ENCODE peak calls at places on chromosomes 3 and 15, in seven cellular contexts. One of them, this sample, is unnamed.

GRCh38 chr3:13110678-13111116 is 37.5 kb upstream of the IQSEC1 start:
- DNase-seq in choroid plexus epithelial cell: no peak
- DNase-seq in fibroblast of mammary gland: no peak
- DNase-seq in neural crest cell: no peak
- DNase-seq in fibroblast of lung: no peak
- DNase-seq in pancreas: no peak
- DNase-seq in AG09309: no peak
- DNase-seq in this sample: no peak

GRCh38 chr3:74692-75243 is 121.8 kb upstream of the CHL1 start:
- DNase-seq in AG09309: no peak
- DNase-seq in choroid plexus epithelial cell: no peak
- DNase-seq in pancreas: no peak
- DNase-seq in neural crest cell: no peak
- DNase-seq in fibroblast of mammary gland: peak; percentile 20
- DNase-seq in fibroblast of lung: no peak
- DNase-seq in this sample: no peak

GRCh38 chr3:103991461-103992115 is 1375.1 kb upstream of the ALCAM start:
- DNase-seq in neural crest cell: no peak
- DNase-seq in AG09309: no peak
- DNase-seq in fibroblast of mammary gland: peak; percentile 3
- DNase-seq in fibroblast of lung: peak; percentile 11
- DNase-seq in pancreas: no peak
- DNase-seq in choroid plexus epithelial cell: peak; percentile 70
- DNase-seq in this sample: no peak

GRCh38 chr15:67914537-67915373 is 74.9 kb upstream of the RNU6-1 start:
- DNase-seq in neural crest cell: peak; percentile 40
- DNase-seq in fibroblast of mammary gland: no peak
- DNase-seq in AG09309: no peak
- DNase-seq in fibroblast of lung: peak; percentile 34
- DNase-seq in pancreas: peak; percentile 34
- DNase-seq in choroid plexus epithelial cell: peak; percentile 85
- DNase-seq in this sample: no peak

GRCh38 chr3:177995733-177996085 is 540.5 kb upstream of the KCNMB2 start:
- DNase-seq in choroid plexus epithelial cell: no peak
- DNase-seq in neural crest cell: no peak
- DNase-seq in pancreas: no peak
- DNase-seq in fibroblast of mammary gland: no peak
- DNase-seq in fibroblast of lung: no peak
- DNase-seq in AG09309: no peak
- DNase-seq in this sample: no peak

GRCh38 chr15:89749951-89750559 is 994 bp downstream of the MESP1 start:
- DNase-seq in neural crest cell: no peak
- DNase-seq in pancreas: no peak
- DNase-seq in fibroblast of lung: no peak
- DNase-seq in choroid plexus epithelial cell: no peak
- DNase-seq in AG09309: no peak
- DNase-seq in fibroblast of mammary gland: no peak
- DNase-seq in this sample: no peak

GRCh38 chr3:61736506-61736905 is 175.1 kb downstream of the PTPRG start:
- DNase-seq in choroid plexus epithelial cell: no peak
- DNase-seq in fibroblast of lung: peak; percentile 22
- DNase-seq in neural crest cell: no peak
- DNase-seq in AG09309: no peak
- DNase-seq in fibroblast of mammary gland: peak; percentile 15
- DNase-seq in pancreas: no peak
- DNase-seq in this sample: no peak

GRCh38 chr15:90191795-90192494 is 9.2 kb upstream of the SEMA4B start:
- DNase-seq in fibroblast of mammary gland: no peak
- DNase-seq in fibroblast of lung: peak; percentile 29
- DNase-seq in AG09309: no peak
- DNase-seq in pancreas: peak; percentile 98
- DNase-seq in choroid plexus epithelial cell: peak; percentile 64
- DNase-seq in neural crest cell: no peak
- DNase-seq in this sample: no peak

GRCh38 chr3:50600141-50600753 is 11.3 kb downstream of the CISH start:
- DNase-seq in neural crest cell: no peak
- DNase-seq in AG09309: no peak
- DNase-seq in pancreas: peak; percentile 57
- DNase-seq in fibroblast of mammary gland: no peak
- DNase-seq in fibroblast of lung: no peak
- DNase-seq in choroid plexus epithelial cell: no peak
- DNase-seq in this sample: no peak

GRCh38 chr3:172065967-172066762 is 26.8 kb downstream of the FNDC3B start:
- DNase-seq in neural crest cell: no peak
- DNase-seq in fibroblast of lung: peak; percentile 75
- DNase-seq in pancreas: peak; percentile 34
- DNase-seq in fibroblast of mammary gland: peak; percentile 81
- DNase-seq in AG09309: no peak
- DNase-seq in choroid plexus epithelial cell: peak; percentile 76
- DNase-seq in this sample: no peak

GRCh38 chr15:31499953-31500808 is 173.5 kb downstream of the KLF13 start:
- DNase-seq in AG09309: no peak
- DNase-seq in choroid plexus epithelial cell: no peak
- DNase-seq in fibroblast of mammary gland: no peak
- DNase-seq in fibroblast of lung: no peak
- DNase-seq in pancreas: no peak
- DNase-seq in neural crest cell: no peak
- DNase-seq in this sample: no peak

GRCh38 chr3:190586631-190587000 is 72.7 kb downstream of the IL1RAP start:
- DNase-seq in fibroblast of mammary gland: peak; percentile 86
- DNase-seq in AG09309: no peak
- DNase-seq in fibroblast of lung: peak; percentile 71
- DNase-seq in choroid plexus epithelial cell: peak; percentile 65
- DNase-seq in pancreas: no peak
- DNase-seq in neural crest cell: no peak
- DNase-seq in this sample: no peak

GRCh38 chr15:32855942-32856341 is 138.1 kb downstream of the GREM1 start:
- DNase-seq in choroid plexus epithelial cell: peak; percentile 99
- DNase-seq in pancreas: no peak
- DNase-seq in neural crest cell: no peak
- DNase-seq in fibroblast of mammary gland: peak; percentile 99
- DNase-seq in fibroblast of lung: peak; percentile 100
- DNase-seq in AG09309: peak; percentile 99
- DNase-seq in this sample: peak; percentile 95

GRCh38 chr3:195060531-195061385 is 210.2 kb downstream of the XXYLT1 start:
- DNase-seq in fibroblast of lung: no peak
- DNase-seq in choroid plexus epithelial cell: no peak
- DNase-seq in fibroblast of mammary gland: no peak
- DNase-seq in neural crest cell: no peak
- DNase-seq in pancreas: no peak
- DNase-seq in AG09309: no peak
- DNase-seq in this sample: no peak

GRCh38 chr3:18007980-18008379 is 265.5 kb upstream of the TBC1D5 start:
- DNase-seq in AG09309: peak; percentile 81
- DNase-seq in choroid plexus epithelial cell: peak; percentile 13
- DNase-seq in neural crest cell: no peak
- DNase-seq in pancreas: no peak
- DNase-seq in fibroblast of lung: peak; percentile 86
- DNase-seq in fibroblast of mammary gland: peak; percentile 3
- DNase-seq in this sample: no peak

GRCh38 chr3:124772081-124772831 is 42.0 kb downstream of the UMPS start:
- DNase-seq in pancreas: no peak
- DNase-seq in neural crest cell: no peak
- DNase-seq in fibroblast of mammary gland: peak; percentile 67
- DNase-seq in fibroblast of lung: peak; percentile 74
- DNase-seq in choroid plexus epithelial cell: peak; percentile 42
- DNase-seq in AG09309: no peak
- DNase-seq in this sample: no peak

GRCh38 chr3:81339040-81339845 is 422.2 kb downstream of the GBE1 start:
- DNase-seq in AG09309: no peak
- DNase-seq in pancreas: no peak
- DNase-seq in neural crest cell: no peak
- DNase-seq in fibroblast of lung: peak; percentile 35
- DNase-seq in choroid plexus epithelial cell: peak; percentile 54
- DNase-seq in fibroblast of mammary gland: peak; percentile 13
- DNase-seq in this sample: no peak

GRCh38 chr3:9214599-9214998 is 34.8 kb downstream of the SRGAP3 start:
- DNase-seq in fibroblast of mammary gland: peak; percentile 75
- DNase-seq in neural crest cell: no peak
- DNase-seq in pancreas: no peak
- DNase-seq in fibroblast of lung: peak; percentile 87
- DNase-seq in AG09309: peak; percentile 53
- DNase-seq in choroid plexus epithelial cell: peak; percentile 79
- DNase-seq in this sample: peak; percentile 49

GRCh38 chr3:114669614-114670013 is 375.8 kb downstream of the TIGIT start:
- DNase-seq in neural crest cell: no peak
- DNase-seq in fibroblast of lung: no peak
- DNase-seq in choroid plexus epithelial cell: peak; percentile 40
- DNase-seq in AG09309: no peak
- DNase-seq in fibroblast of mammary gland: peak; percentile 23
- DNase-seq in pancreas: no peak
- DNase-seq in this sample: no peak

GRCh38 chr3:124700880-124701684 is 29.2 kb upstream of the UMPS start:
- DNase-seq in choroid plexus epithelial cell: peak; percentile 56
- DNase-seq in fibroblast of mammary gland: peak; percentile 51
- DNase-seq in neural crest cell: no peak
- DNase-seq in fibroblast of lung: peak; percentile 56
- DNase-seq in AG09309: no peak
- DNase-seq in pancreas: peak; percentile 19
- DNase-seq in this sample: no peak

GRCh38 chr15:30859091-30859874 is 44.4 kb upstream of the FAN1 start:
- DNase-seq in fibroblast of mammary gland: peak; percentile 33
- DNase-seq in choroid plexus epithelial cell: peak; percentile 65
- DNase-seq in pancreas: no peak
- DNase-seq in fibroblast of lung: peak; percentile 16
- DNase-seq in neural crest cell: peak; percentile 8
- DNase-seq in AG09309: peak; percentile 13
- DNase-seq in this sample: no peak

GRCh38 chr3:112306825-112307224 is 12.8 kb upstream of the SLC9C1 start:
- DNase-seq in AG09309: no peak
- DNase-seq in choroid plexus epithelial cell: no peak
- DNase-seq in neural crest cell: no peak
- DNase-seq in fibroblast of lung: no peak
- DNase-seq in pancreas: no peak
- DNase-seq in fibroblast of mammary gland: no peak
- DNase-seq in this sample: no peak

GRCh38 chr3:126511291-126511690 is 6.3 kb downstream of the UROC1 start:
- DNase-seq in neural crest cell: no peak
- DNase-seq in choroid plexus epithelial cell: no peak
- DNase-seq in AG09309: no peak
- DNase-seq in fibroblast of lung: no peak
- DNase-seq in pancreas: no peak
- DNase-seq in fibroblast of mammary gland: no peak
- DNase-seq in this sample: no peak
- TF ChIP-seq CTCF in neural crest cell: no peak
- TF ChIP-seq CTCF in choroid plexus epithelial cell: no peak
- TF ChIP-seq CTCF in AG09309: no peak
- TF ChIP-seq CTCF in fibroblast of lung: no peak
- TF ChIP-seq CTCF in pancreas: no peak
- TF ChIP-seq CTCF in fibroblast of mammary gland: no peak
- TF ChIP-seq CTCF in this sample: no peak

GRCh38 chr15:88719654-88720053 is 80.8 kb downstream of the ISG20 start:
- DNase-seq in fibroblast of mammary gland: no peak
- DNase-seq in neural crest cell: no peak
- DNase-seq in pancreas: no peak
- DNase-seq in AG09309: no peak
- DNase-seq in choroid plexus epithelial cell: no peak
- DNase-seq in fibroblast of lung: no peak
- DNase-seq in this sample: no peak
- TF ChIP-seq CTCF in fibroblast of mammary gland: no peak
- TF ChIP-seq CTCF in neural crest cell: no peak
- TF ChIP-seq CTCF in pancreas: no peak
- TF ChIP-seq CTCF in AG09309: no peak
- TF ChIP-seq CTCF in choroid plexus epithelial cell: no peak
- TF ChIP-seq CTCF in fibroblast of lung: no peak
- TF ChIP-seq CTCF in this sample: no peak

GRCh38 chr15:99733268-99734039 is at the start of gene LYSMD4:
- DNase-seq in pancreas: peak; percentile 98
- DNase-seq in fibroblast of mammary gland: peak; percentile 87
- DNase-seq in AG09309: peak; percentile 61
- DNase-seq in choroid plexus epithelial cell: peak; percentile 96
- DNase-seq in fibroblast of lung: peak; percentile 87
- DNase-seq in neural crest cell: peak; percentile 94
- DNase-seq in this sample: peak; percentile 83

GRCh38 chr15:99732711-99733267 is 448 bp downstream of the LYSMD4 start:
- DNase-seq in neural crest cell: no peak
- DNase-seq in pancreas: no peak
- DNase-seq in choroid plexus epithelial cell: no peak
- DNase-seq in fibroblast of mammary gland: no peak
- DNase-seq in AG09309: no peak
- DNase-seq in fibroblast of lung: no peak
- DNase-seq in this sample: no peak

GRCh38 chr15:99729920-99730319 is 3.3 kb downstream of the LYSMD4 start:
- DNase-seq in fibroblast of lung: peak; percentile 41
- DNase-seq in neural crest cell: no peak
- DNase-seq in choroid plexus epithelial cell: peak; percentile 72
- DNase-seq in pancreas: no peak
- DNase-seq in AG09309: no peak
- DNase-seq in fibroblast of mammary gland: peak; percentile 42
- DNase-seq in this sample: no peak

GRCh38 chr15:99732268-99732641 is 982 bp downstream of the LYSMD4 start:
- DNase-seq in choroid plexus epithelial cell: peak; percentile 64
- DNase-seq in neural crest cell: no peak
- DNase-seq in fibroblast of lung: peak; percentile 27
- DNase-seq in fibroblast of mammary gland: peak; percentile 35
- DNase-seq in AG09309: no peak
- DNase-seq in pancreas: no peak
- DNase-seq in this sample: peak; percentile 12

GRCh38 chr15:99731336-99732267 is 1.6 kb downstream of the LYSMD4 start:
- DNase-seq in AG09309: no peak
- DNase-seq in neural crest cell: no peak
- DNase-seq in pancreas: no peak
- DNase-seq in choroid plexus epithelial cell: peak; percentile 34
- DNase-seq in fibroblast of lung: no peak
- DNase-seq in fibroblast of mammary gland: no peak
- DNase-seq in this sample: no peak
- TF ChIP-seq CTCF in AG09309: no peak
- TF ChIP-seq CTCF in neural crest cell: no peak
- TF ChIP-seq CTCF in pancreas: no peak
- TF ChIP-seq CTCF in choroid plexus epithelial cell: no peak
- TF ChIP-seq CTCF in fibroblast of lung: no peak
- TF ChIP-seq CTCF in fibroblast of mammary gland: no peak
- TF ChIP-seq CTCF in this sample: no peak

DNA sequence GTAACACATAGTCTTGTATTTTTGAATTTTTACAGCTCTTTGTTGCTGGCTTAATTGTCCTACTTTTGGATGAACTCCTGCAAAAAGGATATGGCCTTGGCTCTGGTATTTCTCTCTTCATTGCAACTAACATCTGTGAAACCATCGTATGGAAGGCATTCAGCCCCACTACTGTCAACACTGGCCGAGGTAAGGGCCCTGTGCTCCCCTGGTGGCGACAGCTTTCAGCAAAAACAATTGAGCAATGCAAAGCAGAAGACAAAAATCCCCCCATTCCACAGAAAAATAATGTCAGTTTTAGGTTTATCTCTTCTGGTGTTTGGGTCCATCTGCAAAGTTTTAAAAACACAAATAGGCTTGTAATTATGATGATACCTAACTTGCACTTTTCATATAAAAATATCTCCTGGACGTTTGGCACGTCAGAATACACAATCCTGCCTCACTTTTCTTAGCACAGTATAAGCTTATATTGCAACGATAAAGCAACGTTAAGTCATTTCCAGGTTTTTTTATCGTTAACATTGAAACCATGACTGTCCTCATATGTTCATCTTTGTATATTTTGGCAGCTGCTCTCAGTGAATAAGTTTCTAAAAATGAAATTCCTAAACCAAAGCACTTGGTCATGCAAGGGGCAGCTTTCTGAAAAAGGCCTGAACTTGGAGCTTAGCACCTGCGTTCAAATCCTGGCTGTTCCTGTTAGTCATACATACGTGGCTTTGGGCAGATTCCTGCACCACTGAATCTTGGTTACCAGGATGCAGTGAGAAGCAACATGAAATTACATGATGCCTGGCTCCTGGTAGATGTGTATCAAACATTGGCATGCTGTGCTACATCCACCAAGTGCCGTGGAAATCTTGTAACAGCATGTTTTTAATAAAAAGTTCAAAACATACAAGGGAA is 8.5 kb downstream of the SEC61A1 start:
- DNase-seq in fibroblast of mammary gland: peak; percentile 99
- DNase-seq in AG09309: peak; percentile 93
- DNase-seq in fibroblast of lung: peak; percentile 99
- DNase-seq in neural crest cell: no peak
- DNase-seq in pancreas: no peak
- DNase-seq in choroid plexus epithelial cell: peak; percentile 87
- DNase-seq in this sample: peak; percentile 92
- TF ChIP-seq CTCF in fibroblast of mammary gland: peak; percentile 23
- TF ChIP-seq CTCF in AG09309: peak; percentile 33
- TF ChIP-seq CTCF in fibroblast of lung: peak; percentile 23
- TF ChIP-seq CTCF in neural crest cell: no peak
- TF ChIP-seq CTCF in pancreas: no peak
- TF ChIP-seq CTCF in choroid plexus epithelial cell: peak; percentile 45
- TF ChIP-seq CTCF in this sample: peak; percentile 18